ENCODE peak calls at places on chromosomes 6 and 20, in eight cellular contexts. R is lung, V is right cardiac atrium, E is fibroblast of lung, U is adrenal gland, H is iPS DF 6.9, M is heart left ventricle, I is fibroblast of pulmonary artery. P is an unnamed sample.
A peak's percentile ranks its signal among the peaks of the same experiment; 100 is the strongest.

GRCh38 chr6:45438849-45439406 is 61.2 kb upstream of the SUPT3H start:
- DNase-seq in R (no peak), H (no peak), M (no peak), V (no peak), I (peak; percentile 91), U (no peak), E (peak; percentile 95), P (no peak)

GRCh38 chr6:153618371-153619328 is 420.4 kb upstream of the OPRM1 start:
- DNase-seq in R (no peak), H (no peak), U (no peak), E (no peak), V (no peak), I (no peak), M (peak; percentile 19), P (no peak)

GRCh38 chr20:22523499-22524392 is 60.6 kb downstream of the FOXA2 start:
- DNase-seq in R (no peak), E (no peak), V (no peak), I (no peak), H (no peak), U (no peak), M (no peak), P (peak; percentile 46)

GRCh38 chr6:75171581-75172360 is 34.1 kb downstream of the COL12A1 start:
- DNase-seq in I (peak; percentile 31), E (no peak), R (no peak), H (no peak), M (no peak), U (no peak), V (no peak), P (no peak)

GRCh38 chr6:44020148-44020547 is 107.1 kb downstream of the MRPL14 start:
- DNase-seq in V (peak; percentile 65), U (no peak), R (no peak), E (no peak), I (no peak), M (peak; percentile 56), H (no peak), P (no peak)

GRCh38 chr6:170524188-170524535 is 28.9 kb downstream of the PSMB1 start:
- DNase-seq in E (no peak), I (no peak), V (peak; percentile 25), H (no peak), R (no peak), M (peak; percentile 65), U (no peak), P (no peak)

GRCh38 chr20:21361266-21361665 is 36.1 kb downstream of the NKX2-4 start:
- DNase-seq in H (no peak), I (peak; percentile 70), U (no peak), M (no peak), E (peak; percentile 43), V (no peak), R (no peak), P (no peak)

GRCh38 chr6:28737750-28738395 is 185.9 kb downstream of the TRIM27 start:
- DNase-seq in V (no peak), E (no peak), R (no peak), I (no peak), M (no peak), U (no peak), H (no peak), P (no peak)

GRCh38 chr6:52731719-52732118 is 31.6 kb downstream of the GSTA2 start:
- DNase-seq in E (peak; percentile 43), I (no peak), H (no peak), M (no peak), U (no peak), R (no peak), V (no peak), P (no peak)

GRCh38 chr6:150915868-150916267 is 50.4 kb downstream of the MTHFD1L start:
- DNase-seq in U (no peak), R (no peak), V (no peak), I (peak; percentile 78), E (peak; percentile 47), H (no peak), M (no peak), P (no peak)

GRCh38 chr6:142935553-142936517 is 9.1 kb downstream of the HIVEP2 start:
- DNase-seq in I (no peak), H (no peak), V (no peak), M (no peak), R (no peak), U (no peak), E (no peak), P (no peak)

GRCh38 chr6:145878591-145879295 is 64.1 kb upstream of the FBXO30 start:
- DNase-seq in V (no peak), I (no peak), R (no peak), U (no peak), E (peak; percentile 54), M (no peak), H (no peak), P (no peak)

GRCh38 chr6:145880361-145880760 is 65.8 kb upstream of the FBXO30 start:
- DNase-seq in R (no peak), U (no peak), I (no peak), H (no peak), M (no peak), E (no peak), V (no peak), P (no peak)

GRCh38 chr6:145872669-145873068 is 58.1 kb upstream of the FBXO30 start:
- DNase-seq in E (no peak), H (no peak), V (no peak), R (no peak), M (no peak), I (no peak), U (no peak), P (no peak)

DNA sequence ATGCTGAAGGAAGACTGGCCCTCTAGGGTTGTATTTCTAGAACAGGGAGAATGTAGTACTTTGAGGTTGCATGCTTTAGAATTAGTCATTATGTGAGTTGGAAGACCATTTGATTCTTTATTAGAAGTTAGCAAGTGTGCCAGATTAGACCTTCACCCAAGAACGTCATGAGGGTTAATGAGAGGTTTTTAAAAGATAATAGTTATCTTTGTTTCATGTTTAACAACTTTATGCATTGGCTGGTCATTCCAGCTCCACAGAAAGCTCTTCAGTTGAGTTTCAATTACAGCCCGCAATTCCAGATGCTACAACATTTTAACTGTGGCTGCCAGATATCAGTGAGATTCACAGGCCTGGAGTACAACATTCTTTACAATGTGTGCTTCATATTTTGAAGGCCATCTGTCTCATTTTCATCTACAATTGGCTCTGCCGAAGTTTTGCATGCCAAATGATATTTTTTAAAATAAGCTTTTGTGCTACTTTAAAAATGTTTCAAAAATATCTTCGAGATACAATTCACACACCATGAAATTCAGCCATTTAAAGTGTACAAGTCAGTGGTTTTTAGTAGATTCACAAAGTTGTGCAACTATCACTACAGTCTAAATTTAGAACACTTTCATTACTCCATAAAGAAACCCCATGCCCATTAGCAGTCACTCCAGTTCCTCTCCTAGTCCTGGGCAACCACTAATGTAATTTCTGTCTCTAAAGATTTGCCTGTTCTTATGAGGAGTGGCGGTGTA is 61.1 kb upstream of the FBXO30 start:
- DNase-seq in U (no peak), R (no peak), H (no peak), M (no peak), E (peak; percentile 26), V (no peak), I (peak; percentile 18), P (no peak)
- H3K4me3 ChIP-seq in U (no peak overlapping the region), R (no peak overlapping the region), H (no peak overlapping the region), M (no peak overlapping the region), E (no peak overlapping the region), V (no peak overlapping the region), I (no peak overlapping the region), P (no peak overlapping the region)

DNA sequence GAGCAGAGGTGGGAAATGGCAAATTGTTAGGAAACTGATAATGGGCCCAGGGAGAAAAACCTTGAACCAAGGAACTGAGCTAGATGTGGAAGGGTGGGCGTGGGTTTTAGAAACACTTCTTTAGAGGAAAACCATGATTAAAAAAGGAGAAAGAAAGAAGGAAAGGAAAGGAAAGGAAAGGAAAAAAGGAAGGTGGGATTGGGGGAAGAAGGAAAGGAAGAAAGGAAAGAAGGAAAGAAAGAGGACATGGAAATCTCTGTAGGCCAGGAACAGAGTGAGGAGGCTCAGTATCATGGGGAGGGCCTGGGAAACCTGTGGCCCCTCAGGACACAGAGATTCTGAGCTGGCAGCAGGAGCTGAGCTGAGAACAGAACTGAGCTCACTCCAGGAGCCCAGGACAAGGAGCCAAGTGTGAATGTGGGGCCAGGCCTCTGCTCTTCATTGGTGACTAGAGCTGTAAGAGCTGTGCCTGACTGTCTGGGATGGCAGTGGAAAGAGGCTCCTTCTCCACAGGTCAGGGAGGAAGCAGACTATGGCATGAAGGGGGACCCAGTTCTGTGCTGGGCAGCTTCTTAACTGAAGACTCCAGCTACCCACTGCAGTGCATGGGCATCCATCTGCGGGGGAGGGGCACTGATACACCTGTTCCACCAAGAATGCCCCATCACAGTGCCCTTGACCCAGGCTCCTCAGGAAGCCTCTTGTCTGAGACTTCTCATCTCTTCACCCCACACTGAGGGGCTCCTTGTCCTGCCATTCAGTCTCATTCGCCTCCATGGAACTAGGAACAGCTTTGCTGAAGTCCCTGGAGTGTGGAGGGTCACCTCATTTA is 116.1 kb upstream of the BACH2 start:
- DNase-seq in R (no peak), H (no peak), V (no peak), M (no peak), E (no peak), U (no peak), I (no peak), P (no peak)
- H3K4me3 ChIP-seq in R (no peak overlapping the region), H (no peak overlapping the region), V (no peak overlapping the region), M (no peak overlapping the region), E (no peak overlapping the region), U (no peak overlapping the region), I (no peak overlapping the region), P (no peak overlapping the region)

DNA sequence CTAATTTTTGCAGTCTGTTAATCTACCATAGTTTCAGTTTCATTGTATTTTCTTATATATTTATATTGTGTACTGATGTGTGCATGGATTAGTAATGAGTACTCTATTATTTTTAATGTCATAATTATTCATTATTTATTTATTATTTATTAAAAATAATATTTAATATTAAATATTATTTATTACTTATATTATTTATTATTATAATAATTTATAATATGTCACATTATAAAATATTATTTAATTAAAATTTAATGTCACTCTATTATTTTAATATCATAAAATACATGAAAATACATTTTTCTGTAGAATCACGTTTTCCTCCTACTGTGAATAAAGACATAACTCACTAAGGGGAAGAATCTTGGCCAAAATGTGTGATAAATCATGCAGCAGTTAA is 30.5 kb downstream of the POM121L2 start:
- DNase-seq in I (no peak), E (no peak), M (no peak), R (no peak), V (no peak), U (no peak), H (no peak), P (no peak)
- H3K4me3 ChIP-seq in I (no peak overlapping the region), E (no peak overlapping the region), M (no peak overlapping the region), R (no peak overlapping the region), V (no peak overlapping the region), U (no peak overlapping the region), H (peak overlapping the region; percentile 49), P (no peak overlapping the region)

GRCh38 chr6:12286381-12287132 is 3.6 kb upstream of the EDN1 start:
- DNase-seq in H (no peak), E (no peak), R (no peak), V (no peak), M (no peak), I (peak; percentile 45), U (no peak), P (no peak)

GRCh38 chr6:12290490-12290820 is 294 bp downstream of the EDN1 start:
- DNase-seq in I (no peak), M (no peak), V (no peak), U (no peak), H (no peak), E (no peak), R (no peak), P (no peak)

GRCh38 chr6:12288844-12289654 is 1.1 kb upstream of the EDN1 start:
- DNase-seq in H (no peak), U (peak; percentile 67), R (peak; percentile 60), M (no peak), V (no peak), E (peak; percentile 48), I (peak; percentile 81), P (peak; percentile 62)

GRCh38 chr6:12289655-12290489 is at the start of gene EDN1:
- DNase-seq in M (peak; percentile 80), V (peak; percentile 80), H (no peak), I (peak; percentile 93), R (peak; percentile 80), E (peak; percentile 88), U (peak; percentile 85), P (peak; percentile 85)

GRCh38 chr6:12288211-12288618 is 1.9 kb upstream of the EDN1 start:
- DNase-seq in U (no peak), E (no peak), V (no peak), I (no peak), H (no peak), M (no peak), R (no peak), P (peak; percentile 44)
- H3K4me3 ChIP-seq in U (no peak overlapping the region), E (no peak overlapping the region), V (no peak overlapping the region), I (no peak overlapping the region), H (no peak overlapping the region), M (no peak overlapping the region), R (no peak overlapping the region), P (no peak overlapping the region)